ENCODE peak calls at places on chromosome 13, in nine cellular contexts. One of them, this sample, is unnamed.

GRCh38 chr13:29733069-29733700 is 117.2 kb downstream of the UBL3 start:
- DNase-seq in PC-3: no peak
- DNase-seq in left lung: peak
- DNase-seq in HCT116: no peak
- DNase-seq in brain microvascular endothelial cell: no peak
- DNase-seq in astrocyte of the cerebellum: no peak
- DNase-seq in Peyer's patch: no peak
- DNase-seq in heart left ventricle: no peak
- DNase-seq in body of pancreas: no peak
- DNase-seq in this sample: no peak

GRCh38 chr13:112447761-112448603 is 71.8 kb downstream of the SPACA7 start:
- DNase-seq in heart left ventricle: peak
- DNase-seq in brain microvascular endothelial cell: no peak
- DNase-seq in astrocyte of the cerebellum: no peak
- DNase-seq in Peyer's patch: peak
- DNase-seq in PC-3: no peak
- DNase-seq in HCT116: no peak
- DNase-seq in body of pancreas: no peak
- DNase-seq in left lung: no peak
- DNase-seq in this sample: no peak

GRCh38 chr13:37453246-37453645 is 145.3 kb downstream of the POSTN start:
- DNase-seq in left lung: no peak
- DNase-seq in astrocyte of the cerebellum: no peak
- DNase-seq in PC-3: no peak
- DNase-seq in body of pancreas: no peak
- DNase-seq in Peyer's patch: no peak
- DNase-seq in HCT116: no peak
- DNase-seq in brain microvascular endothelial cell: no peak
- DNase-seq in heart left ventricle: no peak
- DNase-seq in this sample: no peak

GRCh38 chr13:60260440-60260839 is 96.7 kb upstream of the DIAPH3 start:
- DNase-seq in Peyer's patch: no peak
- DNase-seq in left lung: no peak
- DNase-seq in body of pancreas: no peak
- DNase-seq in brain microvascular endothelial cell: no peak
- DNase-seq in HCT116: no peak
- DNase-seq in astrocyte of the cerebellum: no peak
- DNase-seq in PC-3: no peak
- DNase-seq in heart left ventricle: no peak
- DNase-seq in this sample: no peak

GRCh38 chr13:41456768-41457588 is at the start of gene RGCC:
- DNase-seq in heart left ventricle: peak
- DNase-seq in PC-3: peak
- DNase-seq in brain microvascular endothelial cell: peak
- DNase-seq in HCT116: peak
- DNase-seq in left lung: peak
- DNase-seq in body of pancreas: peak
- DNase-seq in Peyer's patch: peak
- DNase-seq in astrocyte of the cerebellum: no peak
- DNase-seq in this sample: peak

GRCh38 chr13:101202590-101202989 is 213.7 kb downstream of the NALCN start:
- DNase-seq in Peyer's patch: no peak
- DNase-seq in heart left ventricle: no peak
- DNase-seq in left lung: no peak
- DNase-seq in body of pancreas: no peak
- DNase-seq in brain microvascular endothelial cell: no peak
- DNase-seq in PC-3: peak
- DNase-seq in HCT116: no peak
- DNase-seq in astrocyte of the cerebellum: no peak
- DNase-seq in this sample: no peak

GRCh38 chr13:73718248-73718647 is 416.0 kb downstream of the KLF12 start:
- DNase-seq in Peyer's patch: no peak
- DNase-seq in left lung: no peak
- DNase-seq in heart left ventricle: no peak
- DNase-seq in brain microvascular endothelial cell: no peak
- DNase-seq in astrocyte of the cerebellum: no peak
- DNase-seq in PC-3: no peak
- DNase-seq in body of pancreas: no peak
- DNase-seq in HCT116: no peak
- DNase-seq in this sample: no peak

GRCh38 chr13:20943519-20944012 is 41.0 kb upstream of the XPO4 start:
- DNase-seq in Peyer's patch: peak
- DNase-seq in PC-3: peak
- DNase-seq in brain microvascular endothelial cell: peak
- DNase-seq in left lung: peak
- DNase-seq in body of pancreas: peak
- DNase-seq in astrocyte of the cerebellum: peak
- DNase-seq in HCT116: peak
- DNase-seq in heart left ventricle: peak
- DNase-seq in this sample: peak

GRCh38 chr13:110636701-110637201 is 21.4 kb downstream of the NAXD start:
- DNase-seq in Peyer's patch: no peak
- DNase-seq in heart left ventricle: no peak
- DNase-seq in HCT116: no peak
- DNase-seq in brain microvascular endothelial cell: no peak
- DNase-seq in PC-3: no peak
- DNase-seq in body of pancreas: no peak
- DNase-seq in left lung: no peak
- DNase-seq in astrocyte of the cerebellum: no peak
- DNase-seq in this sample: no peak

GRCh38 chr13:43134896-43135295 is 111.5 kb downstream of the DNAJC15 start:
- DNase-seq in PC-3: no peak
- DNase-seq in Peyer's patch: no peak
- DNase-seq in astrocyte of the cerebellum: no peak
- DNase-seq in body of pancreas: no peak
- DNase-seq in brain microvascular endothelial cell: no peak
- DNase-seq in left lung: no peak
- DNase-seq in heart left ventricle: no peak
- DNase-seq in HCT116: no peak
- DNase-seq in this sample: no peak

GRCh38 chr13:88761145-88761544 is 1090.0 kb downstream of the SLITRK5 start:
- DNase-seq in brain microvascular endothelial cell: no peak
- DNase-seq in astrocyte of the cerebellum: no peak
- DNase-seq in HCT116: no peak
- DNase-seq in heart left ventricle: no peak
- DNase-seq in PC-3: no peak
- DNase-seq in left lung: no peak
- DNase-seq in body of pancreas: no peak
- DNase-seq in Peyer's patch: no peak
- DNase-seq in this sample: no peak

GRCh38 chr13:32645854-32646253 is 59.6 kb downstream of the PDS5B start:
- DNase-seq in brain microvascular endothelial cell: no peak
- DNase-seq in PC-3: no peak
- DNase-seq in astrocyte of the cerebellum: no peak
- DNase-seq in heart left ventricle: no peak
- DNase-seq in left lung: no peak
- DNase-seq in HCT116: no peak
- DNase-seq in Peyer's patch: no peak
- DNase-seq in body of pancreas: no peak
- DNase-seq in this sample: no peak

GRCh38 chr13:96792736-96793444 is 201.4 kb downstream of the OXGR1 start:
- DNase-seq in left lung: no peak
- DNase-seq in Peyer's patch: no peak
- DNase-seq in PC-3: no peak
- DNase-seq in heart left ventricle: no peak
- DNase-seq in HCT116: no peak
- DNase-seq in astrocyte of the cerebellum: no peak
- DNase-seq in body of pancreas: peak
- DNase-seq in brain microvascular endothelial cell: no peak
- DNase-seq in this sample: no peak

GRCh38 chr13:43307921-43308433 is 284.6 kb downstream of the DNAJC15 start:
- DNase-seq in astrocyte of the cerebellum: peak
- DNase-seq in body of pancreas: peak
- DNase-seq in PC-3: peak
- DNase-seq in left lung: peak
- DNase-seq in HCT116: no peak
- DNase-seq in Peyer's patch: peak
- DNase-seq in brain microvascular endothelial cell: peak
- DNase-seq in heart left ventricle: peak
- DNase-seq in this sample: peak

DNA sequence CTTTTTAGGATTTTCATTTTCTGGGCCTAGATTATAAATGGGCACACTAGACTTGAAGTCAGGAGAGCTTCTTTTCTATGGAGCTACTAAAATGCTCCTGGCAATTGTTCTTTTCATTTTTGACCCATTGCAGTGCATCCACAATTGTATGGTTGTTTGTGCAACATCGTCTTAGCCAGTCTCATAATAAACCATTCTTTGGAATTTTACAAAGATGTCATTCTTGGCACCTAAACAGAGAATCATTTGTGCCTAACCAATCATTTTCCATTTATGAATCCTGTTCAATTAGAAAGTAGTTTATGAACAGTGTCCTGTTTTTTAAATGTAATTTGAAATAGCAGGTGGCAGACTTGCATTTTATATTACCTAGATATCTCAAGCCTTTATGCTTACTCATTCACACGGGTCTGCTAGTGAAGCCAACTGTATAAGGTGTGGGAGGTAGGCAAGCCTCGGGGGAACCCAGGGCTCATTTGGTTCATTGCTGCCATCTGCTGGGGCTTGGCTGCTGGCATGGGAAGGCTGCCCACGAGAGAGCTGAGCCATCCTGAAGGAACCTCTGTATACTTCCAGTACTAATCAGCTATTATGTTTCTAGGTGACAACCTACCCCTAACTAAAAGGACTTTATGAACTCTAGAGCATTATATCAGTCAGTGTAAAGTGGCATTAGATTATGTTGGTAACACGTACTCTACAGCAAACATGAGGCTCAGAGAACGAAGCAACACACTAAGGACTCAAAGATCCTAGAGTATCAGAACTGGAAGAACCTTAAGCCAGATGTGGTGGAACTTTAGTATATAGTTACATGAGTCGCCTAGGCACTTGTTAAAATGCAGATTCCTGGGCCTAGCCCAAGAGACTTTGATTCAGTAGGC is 60.0 kb downstream of the TPT1 start:
- DNase-seq in PC-3: peak
- DNase-seq in HCT116: peak
- DNase-seq in Peyer's patch: peak
- DNase-seq in left lung: peak
- DNase-seq in heart left ventricle: peak
- DNase-seq in astrocyte of the cerebellum: peak
- DNase-seq in brain microvascular endothelial cell: peak
- DNase-seq in body of pancreas: peak
- DNase-seq in this sample: peak
- TF ChIP-seq CTCF in PC-3: peak
- TF ChIP-seq CTCF in HCT116: peak
- TF ChIP-seq CTCF in Peyer's patch: peak
- TF ChIP-seq CTCF in left lung: peak
- TF ChIP-seq CTCF in heart left ventricle: peak
- TF ChIP-seq CTCF in astrocyte of the cerebellum: peak
- TF ChIP-seq CTCF in brain microvascular endothelial cell: peak
- TF ChIP-seq CTCF in body of pancreas: no peak
- TF ChIP-seq CTCF in this sample: peak

DNA sequence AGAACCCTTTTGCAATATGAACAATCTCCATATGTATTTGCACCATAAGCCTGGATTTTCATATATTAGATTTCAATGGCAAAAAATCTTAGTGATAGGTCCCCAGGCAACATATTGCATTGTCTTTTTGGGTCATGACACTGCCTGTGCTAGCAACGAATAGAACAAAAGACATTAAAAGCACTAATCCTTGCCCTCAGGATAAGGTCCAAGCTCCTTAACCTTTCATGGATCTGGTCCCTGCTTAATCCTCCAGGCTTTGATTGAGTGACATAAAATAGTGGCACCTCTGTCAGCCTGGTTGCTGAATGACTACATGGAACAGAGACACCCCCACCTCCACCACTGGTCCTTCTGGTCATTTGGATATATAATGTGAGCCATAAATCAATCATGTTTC is 134.4 kb downstream of the RBM26 start:
- DNase-seq in Peyer's patch: no peak
- DNase-seq in PC-3: no peak
- DNase-seq in body of pancreas: no peak
- DNase-seq in brain microvascular endothelial cell: no peak
- DNase-seq in left lung: no peak
- DNase-seq in astrocyte of the cerebellum: no peak
- DNase-seq in HCT116: no peak
- DNase-seq in heart left ventricle: no peak
- DNase-seq in this sample: no peak
- H3K4me3 ChIP-seq in Peyer's patch: no peak
- H3K4me3 ChIP-seq in PC-3: no peak
- H3K4me3 ChIP-seq in body of pancreas: no peak
- H3K4me3 ChIP-seq in brain microvascular endothelial cell: no peak
- H3K4me3 ChIP-seq in left lung: no peak
- H3K4me3 ChIP-seq in astrocyte of the cerebellum: no peak
- H3K4me3 ChIP-seq in HCT116: no peak
- H3K4me3 ChIP-seq in heart left ventricle: no peak
- H3K4me3 ChIP-seq in this sample: no peak

GRCh38 chr13:99610702-99611289 is 109.5 kb downstream of the TM9SF2 start:
- DNase-seq in left lung: no peak
- DNase-seq in astrocyte of the cerebellum: no peak
- DNase-seq in brain microvascular endothelial cell: no peak
- DNase-seq in Peyer's patch: no peak
- DNase-seq in body of pancreas: no peak
- DNase-seq in heart left ventricle: no peak
- DNase-seq in HCT116: no peak
- DNase-seq in PC-3: no peak
- DNase-seq in this sample: no peak

GRCh38 chr13:99619207-99619606 is 117.9 kb downstream of the TM9SF2 start:
- DNase-seq in left lung: no peak
- DNase-seq in PC-3: no peak
- DNase-seq in body of pancreas: no peak
- DNase-seq in brain microvascular endothelial cell: no peak
- DNase-seq in astrocyte of the cerebellum: no peak
- DNase-seq in Peyer's patch: no peak
- DNase-seq in heart left ventricle: no peak
- DNase-seq in HCT116: no peak
- DNase-seq in this sample: no peak

GRCh38 chr13:99617474-99618255 is 116.4 kb downstream of the TM9SF2 start:
- DNase-seq in Peyer's patch: no peak
- DNase-seq in brain microvascular endothelial cell: peak
- DNase-seq in body of pancreas: no peak
- DNase-seq in astrocyte of the cerebellum: peak
- DNase-seq in left lung: no peak
- DNase-seq in PC-3: peak
- DNase-seq in HCT116: peak
- DNase-seq in heart left ventricle: no peak
- DNase-seq in this sample: no peak

DNA sequence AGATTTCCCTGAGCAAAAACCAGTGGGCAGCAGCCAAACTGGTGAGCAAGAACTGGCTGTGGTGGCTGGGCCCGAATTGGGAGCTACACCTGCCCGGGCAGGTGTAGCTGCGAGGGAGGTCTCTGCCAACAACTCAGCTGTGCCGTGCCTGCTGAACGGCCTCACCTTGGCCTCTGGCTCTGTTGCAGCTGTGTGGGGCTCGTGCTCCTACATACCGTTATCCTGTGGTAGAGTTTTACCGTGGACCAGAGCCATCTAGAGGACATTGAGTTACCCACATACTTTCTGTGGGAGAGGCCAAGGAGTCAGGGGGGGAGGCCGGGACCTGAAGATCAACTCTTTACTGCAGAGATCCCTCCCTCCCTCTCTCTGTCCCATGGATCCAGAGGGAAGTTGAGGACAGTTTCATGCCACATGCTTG is 113.2 kb downstream of the TM9SF2 start:
- DNase-seq in brain microvascular endothelial cell: no peak
- DNase-seq in astrocyte of the cerebellum: no peak
- DNase-seq in left lung: no peak
- DNase-seq in Peyer's patch: peak
- DNase-seq in heart left ventricle: no peak
- DNase-seq in HCT116: no peak
- DNase-seq in PC-3: no peak
- DNase-seq in body of pancreas: peak
- DNase-seq in this sample: no peak
- TF ChIP-seq CTCF in brain microvascular endothelial cell: peak
- TF ChIP-seq CTCF in astrocyte of the cerebellum: peak
- TF ChIP-seq CTCF in left lung: no peak
- TF ChIP-seq CTCF in Peyer's patch: peak
- TF ChIP-seq CTCF in heart left ventricle: peak
- TF ChIP-seq CTCF in HCT116: no peak
- TF ChIP-seq CTCF in PC-3: no peak
- TF ChIP-seq CTCF in body of pancreas: no peak
- TF ChIP-seq CTCF in this sample: peak

GRCh38 chr13:65940720-65941119 is 1289.4 kb downstream of the PCDH9 start:
- DNase-seq in Peyer's patch: no peak
- DNase-seq in astrocyte of the cerebellum: no peak
- DNase-seq in HCT116: no peak
- DNase-seq in PC-3: no peak
- DNase-seq in left lung: no peak
- DNase-seq in body of pancreas: peak
- DNase-seq in brain microvascular endothelial cell: no peak
- DNase-seq in heart left ventricle: peak
- DNase-seq in this sample: no peak
- H3K4me3 ChIP-seq in Peyer's patch: no peak
- H3K4me3 ChIP-seq in astrocyte of the cerebellum: no peak
- H3K4me3 ChIP-seq in HCT116: no peak
- H3K4me3 ChIP-seq in PC-3: no peak
- H3K4me3 ChIP-seq in left lung: no peak
- H3K4me3 ChIP-seq in body of pancreas: no peak
- H3K4me3 ChIP-seq in brain microvascular endothelial cell: no peak
- H3K4me3 ChIP-seq in heart left ventricle: peak
- H3K4me3 ChIP-seq in this sample: no peak